ENCODE peak calls at places on chromosomes 11 and 22, in five cellular contexts. S, C, R, X and O are unnamed samples.

GRCh38 chr11:107590460-107591097 is 368 bp upstream of the ELMOD1 start:
- DNase-seq in X (no peak), C (no peak), S (no peak), R (no peak), O (no peak)

GRCh38 chr11:118921121-118921928 is 4.4 kb downstream of the BCL9L start:
- DNase-seq in C (no peak), S (no peak), X (no peak), R (peak; percentile 88), O (peak; percentile 61)

GRCh38 chr22:42256930-42257329 is 13.5 kb downstream of the TCF20 start:
- DNase-seq in R (no peak), X (no peak), C (no peak), S (no peak), O (no peak)

GRCh38 chr11:2805388-2806057 is 80.1 kb downstream of the CDKN1C start:
- DNase-seq in R (peak; percentile 34), X (peak; percentile 23), S (no peak), C (no peak), O (peak; percentile 7)

GRCh38 chr11:1837171-1838076 is 1.4 kb upstream of the TNNI2 start:
- DNase-seq in R (no peak), S (no peak), X (peak; percentile 62), C (no peak), O (peak; percentile 76)

GRCh38 chr11:117410861-117411725 is 83.4 kb downstream of the CEP164 start:
- DNase-seq in S (no peak), C (no peak), X (no peak), R (peak; percentile 44), O (no peak)

GRCh38 chr22:22820626-22821025 is 67.0 kb upstream of the IGLL5 start:
- DNase-seq in X (no peak), C (no peak), R (no peak), S (no peak), O (no peak)

GRCh38 chr11:66133216-66133775 is 63.2 kb downstream of the PACS1 start:
- DNase-seq in R (no peak), X (no peak), C (no peak), S (no peak), O (no peak)

GRCh38 chr11:123587044-123587443 is 67.4 kb downstream of the SCN3B start:
- DNase-seq in R (no peak), X (no peak), S (no peak), C (no peak), O (no peak)

GRCh38 chr11:34501500-34501899 is 12.1 kb downstream of the ELF5 start:
- DNase-seq in S (peak; percentile 12), C (no peak), X (no peak), R (no peak), O (no peak)

GRCh38 chr22:46563381-46564083 is 26.1 kb upstream of the CELSR1 start:
- DNase-seq in X (peak; percentile 88), R (peak; percentile 84), S (no peak), C (peak; percentile 61), O (peak; percentile 92)

GRCh38 chr11:68377389-68377795 is 65.0 kb downstream of the LRP5 start:
- DNase-seq in X (no peak), C (no peak), S (no peak), R (no peak), O (no peak)

GRCh38 chr22:47396105-47396504 is 633.7 kb downstream of the TBC1D22A start:
- DNase-seq in R (peak; percentile 14), X (no peak), S (no peak), C (no peak), O (no peak)

GRCh38 chr11:111923951-111924350 is 5.2 kb downstream of the C11orf52 start:
- DNase-seq in S (no peak), C (no peak), X (no peak), R (no peak), O (no peak)

GRCh38 chr11:44404323-44404705 is 94.4 kb upstream of the ALX4 start:
- DNase-seq in S (no peak), C (no peak), X (no peak), R (no peak), O (no peak)

GRCh38 chr11:119809346-119809745 is 80.3 kb upstream of the NECTIN1 start:
- DNase-seq in R (no peak), X (no peak), C (no peak), S (no peak), O (no peak)

GRCh38 chr11:16013242-16013641 is 343.1 kb downstream of the SOX6 start:
- DNase-seq in C (no peak), R (no peak), X (no peak), S (no peak), O (no peak)

GRCh38 chr11:44899959-44900358 is 50.7 kb downstream of the TP53I11 start:
- DNase-seq in C (no peak), R (no peak), S (no peak), X (no peak), O (peak; percentile 21)

GRCh38 chr11:2744166-2744565 is 44.4 kb upstream of the KCNQ1OT1 start:
- DNase-seq in X (no peak), R (no peak), C (no peak), S (no peak), O (no peak)

DNA sequence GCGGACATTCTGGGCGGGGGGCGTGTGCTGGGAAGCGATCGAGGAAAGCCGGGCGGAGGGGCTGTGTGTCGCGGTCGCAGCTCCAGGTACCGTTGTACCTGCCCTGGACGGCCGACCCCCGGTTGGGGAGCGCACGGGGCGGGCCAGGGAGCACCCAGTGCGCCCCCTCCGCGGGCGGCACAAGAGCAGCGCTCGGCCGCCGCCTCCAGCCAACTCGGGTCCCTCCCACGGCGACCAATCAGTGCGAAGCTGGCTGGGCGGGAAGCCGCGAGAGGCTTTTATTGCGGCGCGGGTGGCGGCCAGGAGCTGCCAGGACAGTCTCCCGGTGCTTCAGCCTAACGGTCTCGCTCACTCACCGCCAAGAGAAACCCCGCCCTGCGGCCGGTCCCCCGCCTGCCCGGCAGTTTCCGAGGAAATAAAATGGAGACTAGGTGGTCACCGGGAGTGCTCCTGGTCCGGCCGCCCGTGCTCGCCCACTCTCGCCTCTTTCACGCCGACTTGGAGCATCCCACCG is 1.7 kb downstream of the NCAM1 start:
- DNase-seq in C (peak; percentile 37), R (peak; percentile 63), S (no peak), X (peak; percentile 72), O (peak; percentile 44)
- H3K27me3 ChIP-seq in C (peaks cover 14% of the 10 kb centered on the region), R (peaks cover 81% of the 10 kb centered on the region), S (peaks cover 68% of the 10 kb centered on the region), X (peaks cover 55% of the 10 kb centered on the region), O (peaks cover 71% of the 10 kb centered on the region)

GRCh38 chr11:77253690-77254089 is 47.8 kb downstream of the GDPD4 start:
- DNase-seq in C (no peak), S (no peak), R (no peak), X (no peak), O (no peak)

GRCh38 chr11:77262803-77263202 is 38.7 kb downstream of the GDPD4 start:
- DNase-seq in S (no peak), C (no peak), X (no peak), R (no peak), O (no peak)

DNA sequence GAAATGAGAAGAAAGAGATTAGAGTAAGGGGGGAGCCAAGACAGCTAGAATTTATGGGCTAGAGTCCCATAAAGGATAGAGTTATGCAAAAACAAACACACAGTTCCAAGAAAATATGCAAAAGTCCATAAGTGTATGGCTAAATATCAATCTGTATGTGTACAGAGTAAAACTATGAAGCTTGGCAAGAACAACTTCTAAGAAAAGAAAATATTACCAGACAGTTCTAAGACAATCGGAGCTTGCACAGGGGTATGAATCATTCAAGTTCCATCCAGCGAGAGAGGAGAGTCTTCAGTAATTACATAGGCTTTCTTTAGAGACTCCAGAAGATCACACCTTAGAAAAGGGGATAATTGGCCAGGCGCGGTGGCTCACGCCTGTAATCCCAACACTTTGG is 41.8 kb downstream of the GDPD4 start:
- DNase-seq in X (no peak), S (no peak), R (no peak), C (no peak), O (no peak)
- TF ChIP-seq POLR2AphosphoS5 in X (no peak), S (no peak), R (no peak), C (no peak), O (no peak)

GRCh38 chr11:20161923-20162322 is 1.6 kb upstream of the DBX1 start:
- DNase-seq in C (no peak), S (no peak), X (no peak), R (no peak), O (no peak)
- H3K27me3 ChIP-seq in C (peaks cover 62% of the 10 kb centered on the region), S (peaks cover 61% of the 10 kb centered on the region), X (peaks cover 100% of the 10 kb centered on the region), R (peaks cover 100% of the 10 kb centered on the region), O (peaks cover 100% of the 10 kb centered on the region)

GRCh38 chr11:95835768-95836488 is 45.6 kb downstream of the CEP57 start:
- DNase-seq in S (peak; percentile 21), R (peak; percentile 69), X (peak; percentile 64), C (peak; percentile 49), O (peak; percentile 56)
- TF ChIP-seq POLR2AphosphoS5 in S (no peak), R (no peak), X (peak; percentile 76), C (peak; percentile 71), O (peak; percentile 52)